ENCODE peak calls at places on chromosomes 6 and 20, in six cellular contexts. One of them, this sample, is unnamed.

GRCh38 chr6:31627690-31628287 is 7.3 kb downstream of the PRRC2A start:
- DNase-seq in central memory CD4-positive, alpha-beta T cell: no peak
- DNase-seq in hypothalamus: no peak
- DNase-seq in C1 segment of cervical spinal cord: no peak
- DNase-seq in cardiac fibroblast: no peak
- DNase-seq in colonic mucosa: no peak
- DNase-seq in this sample: no peak

GRCh38 chr6:147651249-147652063 is 143.0 kb downstream of the SAMD5 start:
- DNase-seq in central memory CD4-positive, alpha-beta T cell: no peak
- DNase-seq in hypothalamus: no peak
- DNase-seq in C1 segment of cervical spinal cord: no peak
- DNase-seq in cardiac fibroblast: peak
- DNase-seq in colonic mucosa: no peak
- DNase-seq in this sample: no peak

GRCh38 chr6:89035252-89036106 is 45.1 kb upstream of the PNRC1 start:
- DNase-seq in central memory CD4-positive, alpha-beta T cell: no peak
- DNase-seq in hypothalamus: no peak
- DNase-seq in C1 segment of cervical spinal cord: no peak
- DNase-seq in cardiac fibroblast: peak
- DNase-seq in colonic mucosa: peak
- DNase-seq in this sample: no peak

GRCh38 chr6:27138398-27138797 is 109.1 kb upstream of the PRSS16 start:
- DNase-seq in central memory CD4-positive, alpha-beta T cell: no peak
- DNase-seq in hypothalamus: no peak
- DNase-seq in C1 segment of cervical spinal cord: no peak
- DNase-seq in cardiac fibroblast: no peak
- DNase-seq in colonic mucosa: no peak
- DNase-seq in this sample: no peak

GRCh38 chr6:37502703-37503485 is 3.2 kb upstream of the CCDC167 start:
- DNase-seq in central memory CD4-positive, alpha-beta T cell: peak
- DNase-seq in hypothalamus: no peak
- DNase-seq in C1 segment of cervical spinal cord: no peak
- DNase-seq in cardiac fibroblast: no peak
- DNase-seq in colonic mucosa: no peak
- DNase-seq in this sample: no peak

GRCh38 chr6:3825851-3826581 is 23.2 kb upstream of the FAM50B start:
- DNase-seq in central memory CD4-positive, alpha-beta T cell: no peak
- DNase-seq in hypothalamus: peak
- DNase-seq in C1 segment of cervical spinal cord: peak
- DNase-seq in cardiac fibroblast: peak
- DNase-seq in colonic mucosa: peak
- DNase-seq in this sample: no peak

GRCh38 chr6:72944660-72945059 is 280.6 kb downstream of the KHDC1L start:
- DNase-seq in central memory CD4-positive, alpha-beta T cell: no peak
- DNase-seq in hypothalamus: no peak
- DNase-seq in C1 segment of cervical spinal cord: no peak
- DNase-seq in cardiac fibroblast: no peak
- DNase-seq in colonic mucosa: no peak
- DNase-seq in this sample: no peak

GRCh38 chr20:59736366-59736765 is 132.0 kb downstream of the PHACTR3 start:
- DNase-seq in central memory CD4-positive, alpha-beta T cell: no peak
- DNase-seq in hypothalamus: no peak
- DNase-seq in C1 segment of cervical spinal cord: no peak
- DNase-seq in cardiac fibroblast: no peak
- DNase-seq in colonic mucosa: no peak
- DNase-seq in this sample: no peak

GRCh38 chr6:108608453-108609275 is 47.9 kb downstream of the FOXO3 start:
- DNase-seq in central memory CD4-positive, alpha-beta T cell: no peak
- DNase-seq in hypothalamus: no peak
- DNase-seq in C1 segment of cervical spinal cord: no peak
- DNase-seq in cardiac fibroblast: peak
- DNase-seq in colonic mucosa: no peak
- DNase-seq in this sample: no peak

GRCh38 chr6:149060300-149060984 is 257.1 kb upstream of the TAB2 start:
- DNase-seq in central memory CD4-positive, alpha-beta T cell: peak
- DNase-seq in hypothalamus: no peak
- DNase-seq in C1 segment of cervical spinal cord: no peak
- DNase-seq in cardiac fibroblast: peak
- DNase-seq in colonic mucosa: peak
- DNase-seq in this sample: peak

GRCh38 chr6:127582777-127583462 is 5.9 kb downstream of the C6orf58 start:
- DNase-seq in central memory CD4-positive, alpha-beta T cell: no peak
- DNase-seq in hypothalamus: no peak
- DNase-seq in C1 segment of cervical spinal cord: no peak
- DNase-seq in cardiac fibroblast: peak
- DNase-seq in colonic mucosa: no peak
- DNase-seq in this sample: no peak

GRCh38 chr20:38883081-38883980 is 42.9 kb upstream of the FAM83D start:
- DNase-seq in central memory CD4-positive, alpha-beta T cell: no peak
- DNase-seq in hypothalamus: peak
- DNase-seq in C1 segment of cervical spinal cord: peak
- DNase-seq in cardiac fibroblast: peak
- DNase-seq in colonic mucosa: no peak
- DNase-seq in this sample: no peak

GRCh38 chr20:38252292-38253288 is 7.9 kb downstream of the KIAA1755 start:
- DNase-seq in central memory CD4-positive, alpha-beta T cell: no peak
- DNase-seq in hypothalamus: no peak
- DNase-seq in C1 segment of cervical spinal cord: peak
- DNase-seq in cardiac fibroblast: no peak
- DNase-seq in colonic mucosa: no peak
- DNase-seq in this sample: no peak

GRCh38 chr6:47836639-47837038 is 54.8 kb downstream of the OPN5 start:
- DNase-seq in central memory CD4-positive, alpha-beta T cell: no peak
- DNase-seq in hypothalamus: no peak
- DNase-seq in C1 segment of cervical spinal cord: no peak
- DNase-seq in cardiac fibroblast: no peak
- DNase-seq in colonic mucosa: no peak
- DNase-seq in this sample: no peak

GRCh38 chr20:58349586-58349985 is 39.4 kb upstream of the VAPB start:
- DNase-seq in central memory CD4-positive, alpha-beta T cell: no peak
- DNase-seq in hypothalamus: no peak
- DNase-seq in C1 segment of cervical spinal cord: no peak
- DNase-seq in cardiac fibroblast: peak
- DNase-seq in colonic mucosa: no peak
- DNase-seq in this sample: no peak

GRCh38 chr6:111921108-111921507 is 47.9 kb upstream of the FYN start:
- DNase-seq in central memory CD4-positive, alpha-beta T cell: no peak
- DNase-seq in hypothalamus: no peak
- DNase-seq in C1 segment of cervical spinal cord: no peak
- DNase-seq in cardiac fibroblast: no peak
- DNase-seq in colonic mucosa: no peak
- DNase-seq in this sample: no peak

GRCh38 chr20:17809714-17810631 is 110.2 kb downstream of the BANF2 start:
- DNase-seq in central memory CD4-positive, alpha-beta T cell: no peak
- DNase-seq in hypothalamus: no peak
- DNase-seq in C1 segment of cervical spinal cord: no peak
- DNase-seq in cardiac fibroblast: no peak
- DNase-seq in colonic mucosa: no peak
- DNase-seq in this sample: no peak

GRCh38 chr20:53530440-53530839 is 63.2 kb downstream of the ZNF217 start:
- DNase-seq in central memory CD4-positive, alpha-beta T cell: no peak
- DNase-seq in hypothalamus: no peak
- DNase-seq in C1 segment of cervical spinal cord: no peak
- DNase-seq in cardiac fibroblast: no peak
- DNase-seq in colonic mucosa: no peak
- DNase-seq in this sample: no peak

GRCh38 chr6:80132942-80133517 is 26.6 kb downstream of the BCKDHB start:
- DNase-seq in central memory CD4-positive, alpha-beta T cell: peak
- DNase-seq in hypothalamus: peak
- DNase-seq in C1 segment of cervical spinal cord: no peak
- DNase-seq in cardiac fibroblast: peak
- DNase-seq in colonic mucosa: peak
- DNase-seq in this sample: no peak

GRCh38 chr20:53623454-53624206 is 30.0 kb upstream of the ZNF217 start:
- DNase-seq in central memory CD4-positive, alpha-beta T cell: peak
- DNase-seq in hypothalamus: peak
- DNase-seq in C1 segment of cervical spinal cord: peak
- DNase-seq in cardiac fibroblast: peak
- DNase-seq in colonic mucosa: peak
- DNase-seq in this sample: no peak

GRCh38 chr6:33851959-33852358 is 48.2 kb upstream of the MLN start:
- DNase-seq in central memory CD4-positive, alpha-beta T cell: no peak
- DNase-seq in hypothalamus: no peak
- DNase-seq in C1 segment of cervical spinal cord: no peak
- DNase-seq in cardiac fibroblast: peak
- DNase-seq in colonic mucosa: peak
- DNase-seq in this sample: no peak

GRCh38 chr6:155313602-155314091 is 637 bp downstream of the TFB1M start:
- DNase-seq in central memory CD4-positive, alpha-beta T cell: no peak
- DNase-seq in hypothalamus: no peak
- DNase-seq in C1 segment of cervical spinal cord: no peak
- DNase-seq in cardiac fibroblast: peak
- DNase-seq in colonic mucosa: peak
- DNase-seq in this sample: no peak

GRCh38 chr20:58038123-58038654 is 190.3 kb downstream of the ANKRD60 start:
- DNase-seq in central memory CD4-positive, alpha-beta T cell: no peak
- DNase-seq in hypothalamus: no peak
- DNase-seq in C1 segment of cervical spinal cord: no peak
- DNase-seq in cardiac fibroblast: no peak
- DNase-seq in colonic mucosa: no peak
- DNase-seq in this sample: no peak

GRCh38 chr6:132445201-132445951 is 44.1 kb upstream of the MOXD1 start:
- DNase-seq in central memory CD4-positive, alpha-beta T cell: no peak
- DNase-seq in hypothalamus: no peak
- DNase-seq in C1 segment of cervical spinal cord: no peak
- DNase-seq in cardiac fibroblast: peak
- DNase-seq in colonic mucosa: no peak
- DNase-seq in this sample: no peak

GRCh38 chr6:24581084-24581669 is 64.8 kb downstream of the KIAA0319 start:
- DNase-seq in central memory CD4-positive, alpha-beta T cell: peak
- DNase-seq in hypothalamus: peak
- DNase-seq in C1 segment of cervical spinal cord: peak
- DNase-seq in cardiac fibroblast: peak
- DNase-seq in colonic mucosa: peak
- DNase-seq in this sample: peak

GRCh38 chr6:45609141-45609638 is 231.5 kb upstream of the SUPT3H start:
- DNase-seq in central memory CD4-positive, alpha-beta T cell: no peak
- DNase-seq in hypothalamus: no peak
- DNase-seq in C1 segment of cervical spinal cord: no peak
- DNase-seq in cardiac fibroblast: peak
- DNase-seq in colonic mucosa: no peak
- DNase-seq in this sample: no peak

GRCh38 chr20:6037082-6037481 is 16.8 kb downstream of the LRRN4 start:
- DNase-seq in central memory CD4-positive, alpha-beta T cell: no peak
- DNase-seq in hypothalamus: no peak
- DNase-seq in C1 segment of cervical spinal cord: no peak
- DNase-seq in cardiac fibroblast: no peak
- DNase-seq in colonic mucosa: no peak
- DNase-seq in this sample: no peak

GRCh38 chr20:45337367-45338120 is 10.7 kb downstream of the SDC4 start:
- DNase-seq in central memory CD4-positive, alpha-beta T cell: no peak
- DNase-seq in hypothalamus: no peak
- DNase-seq in C1 segment of cervical spinal cord: no peak
- DNase-seq in cardiac fibroblast: peak
- DNase-seq in colonic mucosa: peak
- DNase-seq in this sample: no peak

GRCh38 chr6:107108201-107108890 is 7.0 kb downstream of the BEND3 start:
- DNase-seq in central memory CD4-positive, alpha-beta T cell: no peak
- DNase-seq in hypothalamus: no peak
- DNase-seq in C1 segment of cervical spinal cord: no peak
- DNase-seq in cardiac fibroblast: peak
- DNase-seq in colonic mucosa: no peak
- DNase-seq in this sample: no peak

GRCh38 chr6:157529654-157530039 is 148.7 kb downstream of the ZDHHC14 start:
- DNase-seq in central memory CD4-positive, alpha-beta T cell: no peak
- DNase-seq in hypothalamus: no peak
- DNase-seq in C1 segment of cervical spinal cord: no peak
- DNase-seq in cardiac fibroblast: no peak
- DNase-seq in colonic mucosa: no peak
- DNase-seq in this sample: no peak

GRCh38 chr6:45021652-45022051 is 306.5 kb upstream of the RUNX2 start:
- DNase-seq in central memory CD4-positive, alpha-beta T cell: peak
- DNase-seq in hypothalamus: no peak
- DNase-seq in C1 segment of cervical spinal cord: no peak
- DNase-seq in cardiac fibroblast: peak
- DNase-seq in colonic mucosa: no peak
- DNase-seq in this sample: no peak

GRCh38 chr6:104784884-104785283 is 74.8 kb downstream of the HACE1 start:
- DNase-seq in central memory CD4-positive, alpha-beta T cell: no peak
- DNase-seq in hypothalamus: no peak
- DNase-seq in C1 segment of cervical spinal cord: no peak
- DNase-seq in cardiac fibroblast: peak
- DNase-seq in colonic mucosa: no peak
- DNase-seq in this sample: no peak

GRCh38 chr6:15280961-15281360 is 35.1 kb downstream of the JARID2 start:
- DNase-seq in central memory CD4-positive, alpha-beta T cell: no peak
- DNase-seq in hypothalamus: no peak
- DNase-seq in C1 segment of cervical spinal cord: no peak
- DNase-seq in cardiac fibroblast: no peak
- DNase-seq in colonic mucosa: no peak
- DNase-seq in this sample: no peak